ENCODE peak calls at places on chromosomes 2 and 18, in four cellular contexts. W, L, Z and A are unnamed samples.

GRCh38 chr18:44729631-44730101 is 49.0 kb downstream of the SETBP1 start:
- DNase-seq in L (no peak), Z (no peak), W (peak; percentile 12), A (no peak)

GRCh38 chr18:78517973-78518372 is 461.6 kb upstream of the SALL3 start:
- DNase-seq in W (no peak), L (no peak), Z (peak; percentile 10), A (no peak)

GRCh38 chr2:149552830-149553229 is 34.7 kb downstream of the MMADHC start:
- DNase-seq in Z (no peak), L (no peak), W (no peak), A (no peak)

GRCh38 chr18:76459687-76460350 is 35.2 kb downstream of the ZNF516 start:
- DNase-seq in Z (peak; percentile 61), L (no peak), W (no peak), A (no peak)

GRCh38 chr2:51782874-51783765 is 751.2 kb upstream of the NRXN1 start:
- DNase-seq in L (no peak), W (no peak), Z (no peak), A (no peak)

GRCh38 chr18:55875330-55875933 is 287.4 kb upstream of the TCF4 start:
- DNase-seq in L (peak; percentile 20), Z (no peak), W (no peak), A (no peak)

GRCh38 chr2:190530211-190530639 is 4.3 kb downstream of the NEMP2 start:
- DNase-seq in L (no peak), Z (no peak), W (no peak), A (no peak)

GRCh38 chr2:167504695-167505094 is 616.4 kb downstream of the XIRP2 start:
- DNase-seq in L (no peak), W (no peak), Z (no peak), A (no peak)

GRCh38 chr2:159615936-159616733 is at the start of gene BAZ2B:
- DNase-seq in W (peak; percentile 61), Z (peak; percentile 63), L (peak; percentile 66), A (no peak)

GRCh38 chr2:136068828-136069227 is 49.1 kb downstream of the CXCR4 start:
- DNase-seq in W (no peak), Z (no peak), L (no peak), A (no peak)

GRCh38 chr2:133841905-133842304 is 273.6 kb upstream of the NCKAP5 start:
- DNase-seq in W (no peak), Z (no peak), L (no peak), A (no peak)

DNA sequence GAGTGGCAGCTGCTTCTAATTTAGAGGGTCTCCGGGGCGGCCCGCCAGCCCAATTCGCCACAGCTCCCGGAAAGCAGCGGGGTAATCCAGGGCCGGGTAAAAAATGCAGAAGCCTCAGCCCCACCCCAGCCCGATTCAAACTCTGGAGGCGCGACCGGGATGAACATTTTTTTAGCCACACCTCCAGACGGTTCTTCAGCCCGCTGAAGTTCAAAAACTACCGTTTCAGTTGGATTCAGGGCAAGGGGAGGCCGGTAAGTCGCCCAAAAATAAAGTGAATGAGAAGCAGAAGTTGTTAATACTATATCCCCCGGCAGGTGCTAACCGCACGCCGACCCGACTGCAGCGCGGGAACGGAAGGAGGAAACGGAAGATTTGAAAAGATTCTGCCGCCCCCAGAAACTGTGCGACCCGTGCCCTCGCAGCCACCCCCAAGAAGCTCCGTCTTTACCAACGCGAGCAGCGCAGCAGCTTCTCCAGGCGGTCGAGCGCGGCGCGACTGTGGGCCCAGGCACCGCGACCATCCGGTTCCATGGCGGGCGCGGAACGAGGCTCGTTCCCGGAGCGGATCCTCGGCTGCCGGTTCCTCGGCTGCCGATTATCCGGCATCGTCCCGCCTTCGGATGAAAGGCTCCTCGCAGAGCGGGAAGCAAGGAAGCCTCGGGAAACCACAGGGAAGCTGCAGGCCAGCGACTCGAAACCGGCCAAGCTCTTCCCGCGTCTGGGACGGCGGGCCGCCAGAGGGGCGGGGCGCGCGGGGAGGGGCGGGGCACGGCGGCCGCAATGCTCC is at the start of gene BARD1:
- DNase-seq in L (peak; percentile 51), Z (peak; percentile 41), W (peak; percentile 17), A (peak; percentile 88)
- TF ChIP-seq CTCF in L (no peak), Z (no peak), W (no peak), A (no peak)

GRCh38 chr2:127418300-127419111 is at the start of gene PROC:
- DNase-seq in Z (peak; percentile 4), L (no peak), W (no peak), A (no peak)
- TF ChIP-seq EP300 in Z (no peak), L (no peak), W (no peak), A (no peak)

GRCh38 chr2:119721043-119721442 is 38.7 kb upstream of the PTPN4 start:
- DNase-seq in W (no peak), Z (no peak), L (no peak), A (no peak)
- TF ChIP-seq POLR2AphosphoS5 in W (no peak), Z (no peak), L (no peak), A (no peak)

GRCh38 chr2:235763816-235764215 is 270.0 kb downstream of the AGAP1 start:
- DNase-seq in W (no peak), L (no peak), Z (no peak), A (no peak)
- TF ChIP-seq CTCF in W (no peak), L (no peak), Z (no peak), A (no peak)

GRCh38 chr2:54680397-54681032 is 42.9 kb upstream of the EML6 start:
- DNase-seq in W (no peak), L (no peak), Z (no peak), A (no peak)
- TF ChIP-seq EP300 in W (no peak), L (no peak), Z (no peak), A (no peak)

GRCh38 chr2:120007851-120008250 is 5.0 kb upstream of the EPB41L5 start:
- DNase-seq in W (no peak), L (no peak), Z (no peak), A (no peak)

GRCh38 chr2:120001461-120001860 is 11.4 kb upstream of the EPB41L5 start:
- DNase-seq in L (no peak), W (no peak), Z (no peak), A (no peak)

GRCh38 chr2:120005834-120006521 is 6.9 kb upstream of the EPB41L5 start:
- DNase-seq in W (peak; percentile 35), L (no peak), Z (no peak), A (no peak)

GRCh38 chr2:120004254-120004653 is 8.6 kb upstream of the EPB41L5 start:
- DNase-seq in Z (no peak), L (no peak), W (no peak), A (no peak)
- TF ChIP-seq POLR2AphosphoS5 in Z (no peak), L (no peak), W (no peak), A (no peak)

DNA sequence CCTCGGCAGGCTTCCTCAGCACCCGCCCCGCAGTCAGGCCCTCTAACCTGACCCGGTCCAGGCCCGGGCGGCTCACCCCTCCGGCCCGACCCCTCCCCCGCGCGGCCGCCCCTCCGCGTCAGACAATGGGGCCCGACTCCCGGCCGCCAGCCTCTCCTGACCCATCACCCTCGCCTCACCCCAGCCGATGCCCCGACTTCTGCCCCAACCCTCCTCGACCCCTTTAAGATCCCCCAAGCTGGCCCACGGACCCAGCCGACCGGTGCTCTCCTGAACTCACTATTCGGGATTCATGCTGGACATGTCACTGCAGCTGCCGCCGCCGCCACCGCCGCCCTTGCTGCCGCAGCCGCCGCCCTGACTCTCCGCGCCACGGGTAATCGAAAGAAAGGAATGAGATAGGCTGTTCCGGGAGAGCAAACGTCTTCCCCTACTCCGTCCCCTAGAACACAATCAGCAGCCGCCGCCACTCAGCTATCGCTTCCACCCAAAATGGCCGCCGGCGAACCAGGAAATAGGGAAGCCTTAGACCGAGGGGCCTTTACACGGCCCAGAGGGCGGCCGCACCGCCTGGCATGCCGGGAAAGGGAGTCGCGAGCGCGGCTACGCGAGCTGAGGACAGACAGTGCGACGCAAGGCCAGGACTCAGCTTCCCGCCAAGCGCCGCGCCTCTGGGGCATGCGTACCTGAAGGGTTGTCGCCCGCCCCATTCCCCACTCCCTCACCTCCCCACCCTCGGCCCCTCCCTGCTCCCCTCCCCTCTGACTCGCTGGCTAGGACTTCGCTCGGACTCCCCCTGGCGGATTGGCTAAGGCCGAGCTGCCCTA is at the start of gene RAB1A:
- DNase-seq in L (peak; percentile 97), W (peak; percentile 67), Z (peak; percentile 99), A (peak; percentile 100)
- TF ChIP-seq CTCF in L (peak; percentile 21), W (peak; percentile 67), Z (no peak), A (peak; percentile 46)

DNA sequence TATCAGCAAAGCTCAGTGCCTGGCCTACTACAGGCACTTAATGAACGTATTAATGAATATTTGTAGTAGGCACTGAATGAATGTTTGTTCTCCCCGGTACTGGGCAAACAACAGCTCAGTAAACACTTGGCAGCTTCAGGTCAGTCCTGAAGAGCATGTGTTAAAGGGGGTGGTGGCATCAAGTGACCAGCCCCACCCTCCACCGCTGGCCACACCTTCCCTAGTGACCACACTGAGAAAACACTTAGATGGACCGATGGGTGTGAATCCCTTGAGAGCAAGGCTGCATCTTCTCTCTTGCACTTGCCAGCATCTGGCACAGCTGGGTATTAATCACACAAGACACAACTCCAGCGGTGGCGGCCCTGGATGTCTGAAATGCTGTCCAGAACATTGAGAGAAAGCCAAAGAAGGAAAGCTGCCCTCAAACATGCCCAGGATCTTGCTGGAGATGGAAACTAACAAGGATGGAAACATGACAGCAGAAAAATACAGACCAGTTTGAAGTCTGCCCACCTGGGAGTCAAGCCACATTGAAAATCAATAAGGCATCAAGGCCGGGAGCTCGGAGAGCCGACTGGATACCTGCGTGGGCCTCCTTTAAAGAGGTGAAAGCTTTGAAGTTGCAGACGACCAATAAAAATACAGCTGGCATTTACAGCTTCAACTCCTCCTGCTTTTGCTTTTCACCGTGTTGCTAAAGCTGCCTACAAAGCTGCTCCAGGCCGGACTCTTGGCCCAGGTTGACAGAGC is 279.9 kb downstream of the SRBD1 start:
- DNase-seq in L (no peak), Z (no peak), W (no peak), A (peak; percentile 31)
- TF ChIP-seq EP300 in L (no peak), Z (no peak), W (no peak), A (no peak)

DNA sequence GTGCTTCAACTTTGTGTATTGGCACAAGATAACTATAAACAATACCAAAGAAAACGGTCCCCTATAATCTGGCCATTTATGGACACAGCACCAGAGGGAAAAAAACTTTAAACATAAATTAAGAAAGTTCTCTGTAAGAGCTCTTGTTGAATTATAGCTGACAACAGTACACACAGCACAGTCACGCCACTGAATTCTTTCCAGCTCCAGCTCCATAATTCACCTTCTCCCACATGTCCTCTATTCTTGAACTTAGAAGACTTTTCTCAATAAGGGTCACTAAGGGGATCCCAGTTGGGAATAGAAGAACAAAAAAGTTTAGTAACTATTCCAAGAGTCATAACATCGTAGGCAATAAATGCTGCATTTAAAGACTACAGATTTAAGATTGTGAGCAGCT is 124.6 kb upstream of the CYP1B1 start:
- DNase-seq in Z (no peak), L (no peak), W (no peak), A (no peak)
- TF ChIP-seq POLR2AphosphoS5 in Z (peak; percentile 76), L (no peak), W (no peak), A (no peak)